ENCODE peak calls at places on chromosomes 16 and 17, in ten cellular contexts. O is HCT116, F is esophagus muscularis mucosa, N is breast epithelium, X is spleen, T is upper lobe of left lung, W is stomach, A is transverse colon, Q is GM23338, I is K562. E is an unnamed sample.

GRCh38 chr17:28897769-28898259 is 281 bp upstream of the FLOT2 start:
- DNase-seq in O (no peak), F (no peak), N (no peak), X (no peak), T (no peak), W (no peak), A (no peak), Q (no peak), I (no peak), E (no peak)

GRCh38 chr16:86508947-86509758 is 1.2 kb upstream of the FOXF1 start:
- DNase-seq in O (peak; percentile 32), F (no peak), N (no peak), X (no peak), T (no peak), W (no peak), A (peak; percentile 46), Q (peak; percentile 63), I (no peak), E (no peak)

GRCh38 chr16:2370725-2371124 is 30.2 kb upstream of the ABCA3 start:
- DNase-seq in O (no peak), F (no peak), N (no peak), X (no peak), T (no peak), W (no peak), A (no peak), Q (no peak), I (no peak), E (no peak)

GRCh38 chr16:31875112-31875803 is 1.7 kb downstream of the ZNF267 start:
- DNase-seq in O (no peak), F (no peak), N (no peak), X (no peak), T (no peak), W (no peak), A (no peak), Q (no peak), I (no peak), E (peak; percentile 79)

GRCh38 chr17:64164592-64165285 is 34.8 kb upstream of the ERN1 start:
- DNase-seq in O (no peak), F (no peak), N (no peak), X (no peak), T (no peak), W (no peak), A (no peak), Q (no peak), I (no peak), E (no peak)

GRCh38 chr17:17669081-17669850 is 12.0 kb upstream of the RAI1 start:
- DNase-seq in O (no peak), F (no peak), N (no peak), X (no peak), T (no peak), W (no peak), A (no peak), Q (no peak), I (no peak), E (no peak)

GRCh38 chr17:62821213-62822079 is 13.3 kb upstream of the MARCHF10 start:
- DNase-seq in O (no peak), F (peak; percentile 87), N (no peak), X (no peak), T (no peak), W (no peak), A (no peak), Q (no peak), I (no peak), E (no peak)

GRCh38 chr17:30864636-30865035 is 32.9 kb downstream of the ATAD5 start:
- DNase-seq in O (no peak), F (no peak), N (no peak), X (no peak), T (no peak), W (no peak), A (no peak), Q (no peak), I (no peak), E (no peak)

GRCh38 chr17:81003711-81004335 is 12.2 kb downstream of the CHMP6 start:
- DNase-seq in O (no peak), F (no peak), N (no peak), X (no peak), T (no peak), W (no peak), A (peak; percentile 62), Q (peak; percentile 57), I (peak; percentile 87), E (no peak)

GRCh38 chr16:47197536-47198179 is 53.9 kb upstream of the NETO2 start:
- DNase-seq in O (no peak), F (no peak), N (no peak), X (no peak), T (no peak), W (no peak), A (no peak), Q (no peak), I (no peak), E (no peak)

GRCh38 chr16:85986931-85987749 is 88.2 kb downstream of the IRF8 start:
- DNase-seq in O (no peak), F (no peak), N (no peak), X (peak; percentile 73), T (no peak), W (no peak), A (peak; percentile 50), Q (peak; percentile 66), I (no peak), E (no peak)

GRCh38 chr17:8740486-8740885 is 4.2 kb downstream of the CCDC42 start:
- DNase-seq in O (no peak), F (no peak), N (no peak), X (peak; percentile 86), T (no peak), W (no peak), A (peak; percentile 18), Q (peak; percentile 70), I (peak; percentile 14), E (no peak)

DNA sequence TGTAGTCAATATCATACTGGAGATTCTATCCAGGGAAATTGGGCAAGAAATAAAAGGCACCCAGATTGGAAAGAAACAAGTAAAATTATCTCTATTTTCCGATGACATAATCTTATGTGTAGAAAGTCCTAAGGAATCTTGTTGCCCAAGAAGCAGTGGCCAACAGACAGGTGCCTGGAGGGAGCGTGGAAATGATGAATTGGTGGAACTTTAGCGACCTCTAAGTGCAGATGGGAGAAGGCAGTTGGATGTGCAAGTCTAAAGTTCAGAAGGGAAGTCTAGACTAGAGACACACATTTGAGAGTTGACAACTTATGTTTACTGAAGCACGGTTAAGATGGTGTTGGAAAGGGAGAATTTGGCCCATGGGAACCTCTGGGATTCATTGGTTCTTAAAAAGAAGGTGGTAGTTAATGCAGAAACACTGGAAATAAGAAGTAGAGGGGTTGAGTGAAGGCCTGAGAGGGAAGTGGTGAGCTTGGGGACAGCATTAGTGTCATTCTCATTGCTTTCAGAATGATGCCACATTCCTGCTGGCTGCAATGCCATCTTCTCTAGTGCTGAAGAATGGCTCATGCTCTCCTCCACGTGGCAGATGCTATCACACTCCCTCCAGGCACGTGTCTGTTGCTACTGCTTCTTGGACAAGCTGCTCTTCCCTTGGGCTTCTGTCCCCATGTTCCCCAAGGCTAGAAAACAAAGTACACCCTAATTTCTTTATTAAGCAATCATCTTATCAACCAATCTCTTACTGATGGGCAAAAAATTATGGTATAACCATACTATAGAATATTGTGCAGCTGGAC is 24.0 kb downstream of the TAT start:
- DNase-seq in O (peak; percentile 6), F (no peak), N (no peak), X (no peak), T (no peak), W (no peak), A (no peak), Q (peak; percentile 47), I (no peak), E (no peak)
- TF ChIP-seq CTCF in O (peak; percentile 52), F (no peak), N (no peak), X (no peak), T (no peak), W (no peak), A (peak; percentile 23), Q (peak; percentile 58), I (peak; percentile 49), E (no peak)

GRCh38 chr16:83899272-83899897 is 470 bp downstream of the MLYCD start:
- DNase-seq in O (no peak), F (no peak), N (no peak), X (peak; percentile 90), T (peak; percentile 66), W (peak; percentile 61), A (peak; percentile 67), Q (peak; percentile 73), I (peak; percentile 71), E (no peak)

GRCh38 chr16:83898463-83899271 is at the start of gene MLYCD:
- DNase-seq in O (peak; percentile 44), F (peak; percentile 97), N (peak; percentile 54), X (peak; percentile 95), T (peak; percentile 94), W (peak; percentile 94), A (peak; percentile 90), Q (peak; percentile 91), I (peak; percentile 99), E (no peak)

GRCh38 chr16:83901101-83901500 is 2.2 kb downstream of the MLYCD start:
- DNase-seq in O (no peak), F (no peak), N (no peak), X (no peak), T (no peak), W (no peak), A (no peak), Q (no peak), I (no peak), E (no peak)

GRCh38 chr16:83900611-83901010 is 1.7 kb downstream of the MLYCD start:
- DNase-seq in O (no peak), F (no peak), N (no peak), X (no peak), T (no peak), W (no peak), A (no peak), Q (no peak), I (no peak), E (no peak)

DNA sequence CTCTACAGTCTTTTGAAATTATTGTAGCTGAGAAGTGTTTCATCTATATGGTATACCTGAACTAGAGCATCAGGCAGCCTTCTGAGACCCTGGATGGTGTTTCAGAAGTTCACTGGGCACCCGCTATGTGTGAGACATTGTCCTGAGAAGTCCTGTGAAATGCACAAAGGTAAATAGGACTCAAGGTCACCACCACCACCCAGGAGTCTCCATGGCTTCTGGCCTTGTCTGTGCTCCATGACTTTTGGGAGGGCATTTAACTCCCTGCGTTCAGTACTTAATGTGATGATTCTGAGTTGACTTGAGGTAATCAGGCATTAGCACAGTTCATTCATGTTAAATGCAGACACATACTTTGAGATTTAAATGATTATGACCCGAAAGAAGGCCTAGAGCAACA is 1.1 kb downstream of the MLYCD start:
- DNase-seq in O (no peak), F (no peak), N (no peak), X (no peak), T (no peak), W (no peak), A (no peak), Q (no peak), I (no peak), E (no peak)
- H3K4me1 ChIP-seq in O (peaks cover 20% of the 10 kb centered on the region), F (peaks cover 62% of the 10 kb centered on the region), N (no peaks in the 10 kb centered on the region), X (peaks cover 29% of the 10 kb centered on the region), T (peaks cover 26% of the 10 kb centered on the region), W (peaks cover 17% of the 10 kb centered on the region), A (peaks cover 17% of the 10 kb centered on the region), Q (peaks cover 14% of the 10 kb centered on the region), I (peaks cover 14% of the 10 kb centered on the region), E (peaks cover 36% of the 10 kb centered on the region)

GRCh38 chr17:27631897-27632725 is 1.1 kb downstream of the LGALS9 start:
- DNase-seq in O (no peak), F (no peak), N (no peak), X (peak; percentile 77), T (no peak), W (no peak), A (peak; percentile 44), Q (no peak), I (no peak), E (no peak)
- TF ChIP-seq POLR2AphosphoS5 in O (no peak), F (no peak), N (no peak), X (no peak), T (no peak), W (no peak), A (no peak), Q (no peak), I (no peak), E (no peak)

GRCh38 chr17:74126179-74126900 is 77.1 kb upstream of the RPL38 start:
- DNase-seq in O (no peak), F (no peak), N (no peak), X (no peak), T (no peak), W (peak; percentile 40), A (peak; percentile 40), Q (no peak), I (no peak), E (no peak)
- TF ChIP-seq CTCF in O (no peak), F (no peak), N (no peak), X (no peak), T (no peak), W (no peak), A (no peak), Q (no peak), I (no peak), E (no peak)